ENCODE peak calls at places on chromosomes 1 and 21, in seven cellular contexts. E is suprapubic skin, X is body of pancreas, W is GM12892, V is NB4, Y is esophagus squamous epithelium, I is H1. C is an unnamed sample.

GRCh38 chr1:174001573-174001972 is 20.6 kb downstream of the RC3H1 start:
- DNase-seq in X (no peak), E (no peak), I (no peak), W (no peak), Y (no peak), V (no peak), C (no peak)

GRCh38 chr1:228955691-228956090 is 220.4 kb downstream of the RHOU start:
- DNase-seq in X (no peak), E (no peak), W (no peak), V (peak; percentile 80), I (no peak), Y (no peak), C (no peak)

GRCh38 chr1:161085165-161085564 is 4.2 kb downstream of the NECTIN4 start:
- DNase-seq in W (no peak), E (no peak), I (no peak), X (no peak), V (no peak), Y (no peak), C (no peak)

GRCh38 chr21:38958940-38959685 is 153.4 kb downstream of the ETS2 start:
- DNase-seq in W (no peak), I (no peak), V (peak; percentile 67), E (no peak), Y (no peak), X (no peak), C (peak; percentile 35)

GRCh38 chr1:207579436-207579799 is 65.5 kb upstream of the CR1L start:
- DNase-seq in V (peak; percentile 70), I (peak; percentile 72), E (no peak), X (peak; percentile 50), Y (no peak), W (no peak), C (peak; percentile 88)

GRCh38 chr1:115726570-115726969 is 41.9 kb downstream of the CASQ2 start:
- DNase-seq in Y (no peak), X (no peak), I (no peak), E (no peak), V (no peak), W (no peak), C (no peak)

GRCh38 chr1:221161571-221162041 is 282.4 kb downstream of the HLX start:
- DNase-seq in V (no peak), Y (no peak), W (no peak), E (no peak), X (no peak), I (no peak), C (no peak)

GRCh38 chr1:107870691-107871090 is 94.3 kb downstream of the VAV3 start:
- DNase-seq in W (no peak), X (no peak), V (no peak), I (no peak), E (no peak), Y (no peak), C (no peak)

GRCh38 chr1:209246660-209247059 is 336.9 kb upstream of the CAMK1G start:
- DNase-seq in E (no peak), X (no peak), W (no peak), I (no peak), V (no peak), Y (no peak), C (no peak)

GRCh38 chr1:25586181-25586588 is 30.4 kb upstream of the MAN1C1 start:
- DNase-seq in V (no peak), I (no peak), E (no peak), W (no peak), Y (no peak), X (no peak), C (no peak)

GRCh38 chr1:24139159-24139489 is 3.8 kb downstream of the IL22RA1 start:
- DNase-seq in W (no peak), Y (no peak), E (no peak), X (no peak), V (no peak), I (no peak), C (no peak)

GRCh38 chr1:24141311-24141997 is 1.5 kb downstream of the IL22RA1 start:
- DNase-seq in I (no peak), W (no peak), X (peak; percentile 55), V (no peak), E (no peak), Y (no peak), C (no peak)

GRCh38 chr1:24140741-24141181 is 2.2 kb downstream of the IL22RA1 start:
- DNase-seq in V (no peak), E (no peak), X (peak; percentile 90), Y (no peak), W (no peak), I (no peak), C (no peak)

GRCh38 chr1:24139846-24140425 is 3.0 kb downstream of the IL22RA1 start:
- DNase-seq in Y (no peak), W (no peak), X (peak; percentile 52), V (no peak), E (no peak), I (no peak), C (no peak)

DNA sequence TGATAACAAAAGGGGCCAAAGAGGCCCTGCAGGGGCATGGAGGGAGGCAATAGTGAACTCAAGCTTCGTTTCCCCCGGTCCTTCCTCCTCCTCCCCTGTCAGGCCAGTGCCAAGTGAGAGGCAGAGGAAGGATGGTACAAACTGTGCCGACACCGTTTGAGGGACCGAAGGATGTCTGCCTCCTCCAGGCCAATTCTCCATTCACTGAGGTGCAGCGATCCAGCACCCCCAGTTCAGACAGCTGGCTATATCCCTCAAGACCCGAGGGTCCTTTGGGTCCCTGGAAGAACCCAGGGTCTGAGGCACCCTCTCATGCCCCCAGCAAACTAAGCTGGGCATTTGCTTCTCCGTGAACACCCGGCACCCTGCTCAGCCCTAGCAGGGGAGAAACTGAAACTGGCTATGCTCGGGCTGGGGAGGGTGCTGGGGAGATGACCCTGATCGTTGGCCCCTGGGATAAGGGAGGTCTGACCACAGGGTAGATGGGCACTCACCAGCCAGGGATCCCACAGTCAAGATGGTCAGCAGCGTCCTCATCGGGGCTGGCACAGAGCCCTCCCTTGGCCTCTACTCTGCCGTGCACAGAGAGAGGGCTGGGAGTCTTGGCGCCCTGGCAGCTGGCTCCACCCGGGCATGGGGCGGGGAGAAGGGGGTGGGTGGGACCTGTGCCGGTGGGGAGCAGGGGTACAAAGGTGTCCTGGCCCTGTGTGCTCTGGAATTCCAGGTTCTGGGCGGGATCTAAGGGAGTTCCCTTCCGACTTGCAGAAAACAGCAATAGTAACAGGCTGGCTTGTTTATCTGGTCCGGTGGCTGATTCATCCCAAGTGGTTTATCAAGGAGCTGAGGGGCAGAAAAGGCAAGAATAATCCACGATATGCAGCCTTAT is at the start of gene IL22RA1:
- DNase-seq in V (no peak), W (no peak), E (no peak), I (no peak), X (peak; percentile 87), Y (no peak), C (no peak)
- TF ChIP-seq POLR2A in V (no peak), W (no peak), E (no peak), I (no peak), X (peak; percentile 73), Y (no peak), C (no peak)

GRCh38 chr1:9428601-9429368 is 110.5 kb upstream of the SLC25A33 start:
- DNase-seq in Y (peak; percentile 97), I (peak; percentile 100), X (peak; percentile 100), W (peak; percentile 84), E (peak; percentile 99), V (peak; percentile 98), C (peak; percentile 100)

GRCh38 chr1:9427388-9427787 is 111.9 kb upstream of the SLC25A33 start:
- DNase-seq in X (no peak), E (no peak), V (no peak), Y (no peak), I (no peak), W (no peak), C (no peak)

GRCh38 chr1:9425859-9426258 is 113.4 kb upstream of the SLC25A33 start:
- DNase-seq in W (no peak), Y (no peak), I (no peak), E (no peak), X (no peak), V (peak; percentile 44), C (no peak)

GRCh38 chr1:9426291-9426711 is 113.0 kb upstream of the SLC25A33 start:
- DNase-seq in X (no peak), V (peak; percentile 89), Y (peak; percentile 37), E (no peak), W (peak; percentile 79), I (no peak), C (no peak)

GRCh38 chr1:9429369-9429766 is 109.9 kb upstream of the SLC25A33 start:
- DNase-seq in X (no peak), E (no peak), V (no peak), W (no peak), I (no peak), Y (no peak), C (no peak)
- TF ChIP-seq POLR2A in X (no peak), E (no peak), V (no peak), W (no peak), I (no peak), Y (no peak), C (peak; percentile 44)

GRCh38 chr1:223249854-223250631 is 107.0 kb upstream of the TLR5 start:
- DNase-seq in E (no peak), I (peak; percentile 6), X (peak; percentile 39), W (no peak), V (peak; percentile 24), Y (no peak), C (no peak)
- TF ChIP-seq POLR2A in E (no peak), I (no peak), X (no peak), W (no peak), V (no peak), Y (no peak), C (no peak)

GRCh38 chr1:225883616-225884265 is 1.6 kb upstream of the TMEM63A start:
- DNase-seq in E (no peak), X (no peak), V (no peak), W (no peak), I (no peak), Y (no peak), C (no peak)

GRCh38 chr1:225880636-225881035 is 1.5 kb downstream of the TMEM63A start:
- DNase-seq in V (no peak), I (no peak), W (no peak), Y (no peak), E (no peak), X (peak; percentile 35), C (no peak)

GRCh38 chr1:225882008-225882698 is at the start of gene TMEM63A:
- DNase-seq in X (peak; percentile 93), E (peak; percentile 98), I (peak; percentile 96), W (peak; percentile 92), V (peak; percentile 90), Y (peak; percentile 54), C (peak; percentile 92)

GRCh38 chr1:225881081-225882007 is 836 bp downstream of the TMEM63A start:
- DNase-seq in I (no peak), X (peak; percentile 72), Y (no peak), E (peak; percentile 89), V (peak; percentile 60), W (peak; percentile 60), C (peak; percentile 49)

DNA sequence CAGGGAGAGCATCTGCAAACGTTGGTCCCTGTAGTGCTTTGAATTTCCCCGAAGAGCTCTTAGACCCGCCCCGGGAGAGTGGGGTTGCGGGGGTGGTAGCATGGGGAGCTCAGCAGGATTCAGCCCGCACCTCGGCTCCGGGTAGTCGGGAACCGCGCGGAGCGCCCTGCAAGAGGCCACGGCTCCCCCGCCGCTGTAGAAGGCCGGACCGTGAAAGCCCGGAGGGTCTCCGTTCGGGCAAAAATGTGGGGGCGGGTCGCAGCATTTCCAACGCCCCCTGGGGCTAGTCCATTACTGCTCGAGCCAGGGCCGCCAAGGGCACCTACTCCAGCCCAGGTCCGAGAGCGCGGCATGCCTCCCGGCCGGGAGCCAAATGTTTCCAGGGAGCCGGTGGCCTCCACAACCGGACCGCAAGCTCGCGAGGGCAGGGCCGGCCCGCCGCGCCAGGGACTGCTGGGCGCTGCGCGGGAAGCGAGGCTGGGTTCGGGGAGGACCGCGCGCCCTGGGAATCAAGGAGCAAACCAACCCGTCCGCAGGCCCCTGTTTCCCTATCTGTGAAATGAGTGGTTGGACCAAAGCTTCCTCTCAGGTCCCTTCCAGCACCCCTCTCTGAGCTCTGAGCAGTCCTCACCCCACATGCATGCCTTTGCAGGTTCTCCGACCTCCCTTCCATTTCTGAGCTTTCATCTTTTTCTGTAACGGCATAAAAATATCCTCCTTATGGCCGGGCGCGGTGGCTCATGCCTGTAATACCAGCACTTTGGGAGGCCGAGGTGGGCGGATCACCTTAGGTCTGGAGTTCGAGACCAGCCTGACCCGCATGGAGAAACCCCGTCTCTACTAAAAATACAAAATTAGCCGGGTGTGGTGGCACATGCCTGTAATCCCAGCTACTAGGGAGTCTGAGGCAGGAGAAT is 777 bp upstream of the TMEM63A start:
- DNase-seq in V (peak; percentile 60), W (peak; percentile 67), E (peak; percentile 88), Y (no peak), I (no peak), X (peak; percentile 62), C (peak; percentile 61)
- TF ChIP-seq POLR2A in V (no peak), W (no peak), E (no peak), Y (no peak), I (no peak), X (no peak), C (no peak)